ENCODE peak calls at places on chromosomes 4 and X, in eight cellular contexts. One of them, this sample, is unnamed.

GRCh38 chrX:106731590-106731989 is 5.1 kb downstream of the RNF128 start:
- DNase-seq in PC-3: no peak
- DNase-seq in tibial nerve: no peak
- DNase-seq in upper lobe of right lung: no peak
- DNase-seq in tibial artery: no peak
- DNase-seq in gastrocnemius medialis: no peak
- DNase-seq in CD8-positive, alpha-beta T cell: no peak
- DNase-seq in heart left ventricle: no peak
- DNase-seq in this sample: no peak

GRCh38 chrX:72280210-72280882 is 3.3 kb upstream of the RPS4X start:
- DNase-seq in gastrocnemius medialis: no peak
- DNase-seq in CD8-positive, alpha-beta T cell: no peak
- DNase-seq in tibial artery: no peak
- DNase-seq in upper lobe of right lung: no peak
- DNase-seq in PC-3: peak; percentile 76
- DNase-seq in heart left ventricle: no peak
- DNase-seq in tibial nerve: no peak
- DNase-seq in this sample: no peak

GRCh38 chr4:80134936-80135701 is 62.1 kb upstream of the ANTXR2 start:
- DNase-seq in gastrocnemius medialis: no peak
- DNase-seq in tibial artery: no peak
- DNase-seq in CD8-positive, alpha-beta T cell: no peak
- DNase-seq in heart left ventricle: no peak
- DNase-seq in PC-3: peak; percentile 59
- DNase-seq in tibial nerve: no peak
- DNase-seq in upper lobe of right lung: no peak
- DNase-seq in this sample: no peak

GRCh38 chrX:56812515-56813105 is 83.6 kb downstream of the NBDY start:
- DNase-seq in CD8-positive, alpha-beta T cell: no peak
- DNase-seq in tibial nerve: no peak
- DNase-seq in upper lobe of right lung: no peak
- DNase-seq in PC-3: no peak
- DNase-seq in tibial artery: no peak
- DNase-seq in heart left ventricle: no peak
- DNase-seq in gastrocnemius medialis: no peak
- DNase-seq in this sample: no peak

GRCh38 chrX:41449138-41449537 is 2.0 kb downstream of the NYX start:
- DNase-seq in tibial nerve: no peak
- DNase-seq in tibial artery: no peak
- DNase-seq in upper lobe of right lung: no peak
- DNase-seq in heart left ventricle: no peak
- DNase-seq in CD8-positive, alpha-beta T cell: no peak
- DNase-seq in PC-3: no peak
- DNase-seq in gastrocnemius medialis: no peak
- DNase-seq in this sample: no peak

GRCh38 chrX:46547857-46548256 is 2.6 kb upstream of the ZNF674 start:
- DNase-seq in gastrocnemius medialis: no peak
- DNase-seq in upper lobe of right lung: no peak
- DNase-seq in PC-3: peak; percentile 68
- DNase-seq in CD8-positive, alpha-beta T cell: no peak
- DNase-seq in tibial nerve: no peak
- DNase-seq in heart left ventricle: no peak
- DNase-seq in tibial artery: no peak
- DNase-seq in this sample: no peak

GRCh38 chr4:181821039-181822004 is 421.9 kb upstream of the TENM3 start:
- DNase-seq in gastrocnemius medialis: no peak
- DNase-seq in upper lobe of right lung: no peak
- DNase-seq in CD8-positive, alpha-beta T cell: no peak
- DNase-seq in heart left ventricle: no peak
- DNase-seq in tibial artery: no peak
- DNase-seq in PC-3: no peak
- DNase-seq in tibial nerve: no peak
- DNase-seq in this sample: no peak

GRCh38 chr4:76626686-76627465 is 191.8 kb downstream of the SHROOM3 start:
- DNase-seq in heart left ventricle: no peak
- DNase-seq in tibial nerve: no peak
- DNase-seq in upper lobe of right lung: no peak
- DNase-seq in gastrocnemius medialis: no peak
- DNase-seq in PC-3: peak; percentile 26
- DNase-seq in CD8-positive, alpha-beta T cell: no peak
- DNase-seq in tibial artery: no peak
- DNase-seq in this sample: no peak

GRCh38 chrX:69285401-69285871 is 120.2 kb upstream of the PJA1 start:
- DNase-seq in upper lobe of right lung: peak; percentile 62
- DNase-seq in CD8-positive, alpha-beta T cell: no peak
- DNase-seq in tibial nerve: peak; percentile 9
- DNase-seq in gastrocnemius medialis: peak; percentile 14
- DNase-seq in tibial artery: no peak
- DNase-seq in PC-3: no peak
- DNase-seq in heart left ventricle: no peak
- DNase-seq in this sample: no peak

GRCh38 chr4:183987987-183988392 is 82.9 kb downstream of the STOX2 start:
- DNase-seq in gastrocnemius medialis: peak; percentile 91
- DNase-seq in tibial artery: peak; percentile 76
- DNase-seq in upper lobe of right lung: no peak
- DNase-seq in PC-3: peak; percentile 84
- DNase-seq in heart left ventricle: peak; percentile 88
- DNase-seq in CD8-positive, alpha-beta T cell: no peak
- DNase-seq in tibial nerve: peak; percentile 58
- DNase-seq in this sample: peak; percentile 73

GRCh38 chrX:21658746-21659145 is 616 bp upstream of the KLHL34 start:
- DNase-seq in CD8-positive, alpha-beta T cell: no peak
- DNase-seq in gastrocnemius medialis: peak; percentile 73
- DNase-seq in tibial artery: no peak
- DNase-seq in tibial nerve: no peak
- DNase-seq in PC-3: no peak
- DNase-seq in upper lobe of right lung: no peak
- DNase-seq in heart left ventricle: no peak
- DNase-seq in this sample: no peak

GRCh38 chr4:105858466-105859040 is 36.7 kb upstream of the NPNT start:
- DNase-seq in heart left ventricle: no peak
- DNase-seq in tibial artery: no peak
- DNase-seq in PC-3: no peak
- DNase-seq in gastrocnemius medialis: no peak
- DNase-seq in CD8-positive, alpha-beta T cell: no peak
- DNase-seq in upper lobe of right lung: no peak
- DNase-seq in tibial nerve: no peak
- DNase-seq in this sample: no peak

GRCh38 chr4:38803833-38804653 is 548 bp downstream of the TLR1 start:
- DNase-seq in upper lobe of right lung: no peak
- DNase-seq in PC-3: peak; percentile 23
- DNase-seq in heart left ventricle: no peak
- DNase-seq in gastrocnemius medialis: no peak
- DNase-seq in tibial nerve: no peak
- DNase-seq in tibial artery: no peak
- DNase-seq in CD8-positive, alpha-beta T cell: no peak
- DNase-seq in this sample: no peak

GRCh38 chr4:19945979-19946380 is 305.7 kb upstream of the SLIT2 start:
- DNase-seq in tibial artery: no peak
- DNase-seq in CD8-positive, alpha-beta T cell: no peak
- DNase-seq in PC-3: peak; percentile 87
- DNase-seq in heart left ventricle: no peak
- DNase-seq in tibial nerve: no peak
- DNase-seq in upper lobe of right lung: no peak
- DNase-seq in gastrocnemius medialis: no peak
- DNase-seq in this sample: no peak

GRCh38 chr4:40940764-40941163 is 191.0 kb downstream of the NSUN7 start:
- DNase-seq in gastrocnemius medialis: no peak
- DNase-seq in upper lobe of right lung: no peak
- DNase-seq in CD8-positive, alpha-beta T cell: no peak
- DNase-seq in PC-3: no peak
- DNase-seq in heart left ventricle: no peak
- DNase-seq in tibial nerve: peak; percentile 30
- DNase-seq in tibial artery: no peak
- DNase-seq in this sample: no peak

GRCh38 chr4:6245246-6246169 is 24.1 kb upstream of the WFS1 start:
- DNase-seq in gastrocnemius medialis: no peak
- DNase-seq in heart left ventricle: no peak
- DNase-seq in CD8-positive, alpha-beta T cell: no peak
- DNase-seq in PC-3: no peak
- DNase-seq in tibial artery: no peak
- DNase-seq in upper lobe of right lung: no peak
- DNase-seq in tibial nerve: no peak
- DNase-seq in this sample: no peak

GRCh38 chr4:152536545-152537182 is 772 bp upstream of the FBXW7 start:
- DNase-seq in heart left ventricle: no peak
- DNase-seq in tibial artery: peak; percentile 67
- DNase-seq in PC-3: peak; percentile 39
- DNase-seq in CD8-positive, alpha-beta T cell: no peak
- DNase-seq in tibial nerve: peak; percentile 33
- DNase-seq in upper lobe of right lung: no peak
- DNase-seq in gastrocnemius medialis: no peak
- DNase-seq in this sample: no peak

GRCh38 chrX:71143508-71143907 is 1.1 kb upstream of the NLGN3 start:
- DNase-seq in CD8-positive, alpha-beta T cell: no peak
- DNase-seq in heart left ventricle: no peak
- DNase-seq in tibial nerve: peak; percentile 73
- DNase-seq in tibial artery: peak; percentile 77
- DNase-seq in gastrocnemius medialis: peak; percentile 28
- DNase-seq in upper lobe of right lung: no peak
- DNase-seq in PC-3: no peak
- DNase-seq in this sample: no peak

GRCh38 chr4:20288846-20289512 is 37.3 kb downstream of the SLIT2 start:
- DNase-seq in CD8-positive, alpha-beta T cell: no peak
- DNase-seq in heart left ventricle: no peak
- DNase-seq in PC-3: peak; percentile 83
- DNase-seq in gastrocnemius medialis: no peak
- DNase-seq in tibial artery: no peak
- DNase-seq in upper lobe of right lung: no peak
- DNase-seq in tibial nerve: no peak
- DNase-seq in this sample: no peak

GRCh38 chr4:150367326-150367725 is 214.6 kb upstream of the MAB21L2 start:
- DNase-seq in heart left ventricle: no peak
- DNase-seq in upper lobe of right lung: no peak
- DNase-seq in PC-3: no peak
- DNase-seq in gastrocnemius medialis: no peak
- DNase-seq in tibial nerve: no peak
- DNase-seq in CD8-positive, alpha-beta T cell: no peak
- DNase-seq in tibial artery: no peak
- DNase-seq in this sample: no peak

GRCh38 chr4:3215256-3215655 is 33.7 kb upstream of the MSANTD1 start:
- DNase-seq in upper lobe of right lung: peak; percentile 45
- DNase-seq in CD8-positive, alpha-beta T cell: no peak
- DNase-seq in tibial artery: peak; percentile 6
- DNase-seq in PC-3: no peak
- DNase-seq in gastrocnemius medialis: peak; percentile 8
- DNase-seq in heart left ventricle: no peak
- DNase-seq in tibial nerve: no peak
- DNase-seq in this sample: no peak

GRCh38 chr4:129014566-129015509 is 78.5 kb downstream of the SCLT1 start:
- DNase-seq in tibial nerve: no peak
- DNase-seq in heart left ventricle: no peak
- DNase-seq in PC-3: no peak
- DNase-seq in upper lobe of right lung: no peak
- DNase-seq in CD8-positive, alpha-beta T cell: no peak
- DNase-seq in tibial artery: no peak
- DNase-seq in gastrocnemius medialis: no peak
- DNase-seq in this sample: no peak

GRCh38 chr4:163495900-163496299 is 1.4 kb downstream of the TMA16 start:
- DNase-seq in gastrocnemius medialis: no peak
- DNase-seq in heart left ventricle: no peak
- DNase-seq in tibial artery: no peak
- DNase-seq in PC-3: no peak
- DNase-seq in CD8-positive, alpha-beta T cell: no peak
- DNase-seq in tibial nerve: no peak
- DNase-seq in upper lobe of right lung: no peak
- DNase-seq in this sample: no peak

DNA sequence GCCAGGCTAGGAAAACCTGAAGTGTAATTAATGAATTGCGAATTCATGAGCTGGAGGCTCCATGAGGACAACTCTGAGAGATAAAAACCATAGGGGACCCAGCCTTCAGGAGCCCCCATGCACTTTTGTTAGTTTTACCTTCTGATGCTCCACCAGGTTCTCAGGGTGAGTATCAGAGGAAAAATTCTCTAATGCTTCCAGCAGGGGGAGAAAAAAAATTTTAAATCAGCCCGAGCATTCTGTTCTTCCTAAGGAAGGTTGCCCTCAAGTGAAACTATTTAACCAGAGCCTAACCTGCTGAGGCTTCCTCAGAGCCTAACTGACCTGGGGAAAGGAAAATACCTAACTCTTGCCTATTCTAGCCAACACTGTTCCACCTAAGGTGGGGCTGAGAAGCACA is 552.6 kb downstream of the PPARGC1A start:
- DNase-seq in upper lobe of right lung: no peak
- DNase-seq in heart left ventricle: no peak
- DNase-seq in tibial nerve: no peak
- DNase-seq in CD8-positive, alpha-beta T cell: no peak
- DNase-seq in tibial artery: no peak
- DNase-seq in PC-3: peak; percentile 37
- DNase-seq in gastrocnemius medialis: no peak
- DNase-seq in this sample: peak; percentile 8
- TF ChIP-seq CTCF in upper lobe of right lung: no peak
- TF ChIP-seq CTCF in heart left ventricle: no peak
- TF ChIP-seq CTCF in tibial nerve: no peak
- TF ChIP-seq CTCF in CD8-positive, alpha-beta T cell: no peak
- TF ChIP-seq CTCF in tibial artery: no peak
- TF ChIP-seq CTCF in PC-3: peak; percentile 47
- TF ChIP-seq CTCF in gastrocnemius medialis: peak; percentile 20
- TF ChIP-seq CTCF in this sample: peak; percentile 24

GRCh38 chr4:159577241-159577640 is 474.4 kb downstream of the RAPGEF2 start:
- DNase-seq in heart left ventricle: no peak
- DNase-seq in gastrocnemius medialis: no peak
- DNase-seq in tibial artery: no peak
- DNase-seq in tibial nerve: no peak
- DNase-seq in CD8-positive, alpha-beta T cell: no peak
- DNase-seq in upper lobe of right lung: no peak
- DNase-seq in PC-3: no peak
- DNase-seq in this sample: no peak
- TF ChIP-seq CTCF in heart left ventricle: no peak
- TF ChIP-seq CTCF in gastrocnemius medialis: no peak
- TF ChIP-seq CTCF in tibial artery: no peak
- TF ChIP-seq CTCF in tibial nerve: no peak
- TF ChIP-seq CTCF in CD8-positive, alpha-beta T cell: no peak
- TF ChIP-seq CTCF in upper lobe of right lung: no peak
- TF ChIP-seq CTCF in PC-3: no peak
- TF ChIP-seq CTCF in this sample: no peak

DNA sequence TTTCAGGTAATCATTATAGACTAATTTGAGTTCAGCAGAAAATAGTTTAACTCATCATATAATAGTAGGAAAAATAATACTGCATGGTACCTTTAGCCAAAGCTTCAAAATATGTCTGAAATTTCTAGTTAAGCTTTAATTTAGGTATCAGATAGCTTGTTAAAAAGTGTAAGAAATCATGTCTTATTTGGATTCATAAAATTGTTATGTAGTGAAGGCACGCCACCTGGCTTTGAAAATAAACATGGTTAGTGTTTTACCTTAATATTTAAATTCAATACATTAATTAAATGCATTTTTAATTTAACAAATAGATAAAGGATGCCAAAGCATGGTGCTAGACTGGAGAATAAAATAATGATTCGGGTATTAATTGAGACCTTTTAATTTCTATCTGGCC is 211.4 kb downstream of the FSTL5 start:
- DNase-seq in tibial nerve: no peak
- DNase-seq in gastrocnemius medialis: no peak
- DNase-seq in PC-3: peak; percentile 40
- DNase-seq in tibial artery: no peak
- DNase-seq in upper lobe of right lung: no peak
- DNase-seq in CD8-positive, alpha-beta T cell: no peak
- DNase-seq in heart left ventricle: no peak
- DNase-seq in this sample: no peak
- TF ChIP-seq CTCF in tibial nerve: no peak
- TF ChIP-seq CTCF in gastrocnemius medialis: no peak
- TF ChIP-seq CTCF in PC-3: peak; percentile 55
- TF ChIP-seq CTCF in tibial artery: no peak
- TF ChIP-seq CTCF in upper lobe of right lung: no peak
- TF ChIP-seq CTCF in CD8-positive, alpha-beta T cell: no peak
- TF ChIP-seq CTCF in heart left ventricle: no peak
- TF ChIP-seq CTCF in this sample: no peak

GRCh38 chr4:144787365-144788263 is 141.7 kb downstream of the HHIP start:
- DNase-seq in tibial nerve: no peak
- DNase-seq in gastrocnemius medialis: no peak
- DNase-seq in PC-3: peak; percentile 62
- DNase-seq in heart left ventricle: no peak
- DNase-seq in upper lobe of right lung: no peak
- DNase-seq in CD8-positive, alpha-beta T cell: no peak
- DNase-seq in tibial artery: no peak
- DNase-seq in this sample: no peak
- TF ChIP-seq CTCF in tibial nerve: peak; percentile 43
- TF ChIP-seq CTCF in gastrocnemius medialis: peak; percentile 30
- TF ChIP-seq CTCF in PC-3: peak; percentile 87
- TF ChIP-seq CTCF in heart left ventricle: peak; percentile 39
- TF ChIP-seq CTCF in upper lobe of right lung: peak; percentile 50
- TF ChIP-seq CTCF in CD8-positive, alpha-beta T cell: no peak
- TF ChIP-seq CTCF in tibial artery: no peak
- TF ChIP-seq CTCF in this sample: peak; percentile 40

This sample was measured in Caco-2.